ENCODE peak calls at places on chromosomes 2 and 18, in six cellular contexts. J, L, E, F, Y and Q are unnamed samples.

GRCh38 chr2:18926633-18927524 is 337.5 kb upstream of the NT5C1B start:
- DNase-seq in Y (no peak), J (no peak), E (no peak), F (no peak), L (no peak), Q (no peak)

GRCh38 chr18:62751341-62751821 is 36.0 kb downstream of the PHLPP1 start:
- DNase-seq in F (peak), Y (no peak), J (no peak), E (no peak), L (peak), Q (no peak)

GRCh38 chr2:154758871-154759270 is 60.4 kb downstream of the KCNJ3 start:
- DNase-seq in Y (no peak), F (no peak), J (no peak), L (no peak), E (no peak), Q (no peak)

GRCh38 chr2:134137182-134137595 is 116.7 kb upstream of the MGAT5 start:
- DNase-seq in F (peak), L (peak), J (no peak), Y (peak), E (no peak), Q (no peak)

GRCh38 chr2:69770193-69770702 is 28.3 kb downstream of the ANXA4 start:
- DNase-seq in L (peak), Y (peak), J (no peak), E (no peak), F (peak), Q (no peak)

GRCh38 chr2:168380500-168380899 is 75.6 kb upstream of the CERS6 start:
- DNase-seq in E (no peak), L (no peak), Y (no peak), F (no peak), J (no peak), Q (no peak)

GRCh38 chr2:98743835-98744234 is 12.9 kb upstream of the MGAT4A start:
- DNase-seq in L (no peak), Y (no peak), J (no peak), E (no peak), F (no peak), Q (no peak)

GRCh38 chr2:208042041-208042440 is 16.7 kb upstream of the PLEKHM3 start:
- DNase-seq in F (peak), Y (peak), J (no peak), L (peak), E (no peak), Q (no peak)

GRCh38 chr2:239598011-239598731 is 197.4 kb upstream of the HDAC4 start:
- DNase-seq in Y (no peak), E (no peak), L (no peak), F (no peak), J (peak), Q (peak)

GRCh38 chr18:57150828-57151227 is 3.9 kb downstream of the BOD1L2 start:
- DNase-seq in J (peak), L (no peak), Y (no peak), E (peak), F (no peak), Q (peak)

GRCh38 chr2:168114619-168115018 is 132.8 kb downstream of the STK39 start:
- DNase-seq in J (peak), Y (no peak), F (no peak), L (no peak), E (no peak), Q (no peak)

GRCh38 chr2:104658149-104658839 is 195.6 kb upstream of the POU3F3 start:
- DNase-seq in E (peak), F (no peak), J (peak), Y (no peak), L (no peak), Q (peak)

GRCh38 chr2:71939588-71940535 is 207.8 kb downstream of the CYP26B1 start:
- DNase-seq in Y (no peak), L (no peak), J (no peak), E (no peak), F (no peak), Q (no peak)

GRCh38 chr2:224849264-224849663 is 133.1 kb upstream of the CCDC195 start:
- DNase-seq in L (no peak), J (no peak), F (no peak), Y (no peak), E (no peak), Q (no peak)

GRCh38 chr18:23127145-23127544 is 8.1 kb upstream of the CABLES1 start:
- DNase-seq in F (no peak), Y (no peak), L (no peak), E (no peak), J (no peak), Q (no peak)

GRCh38 chr18:67425724-67426123 is 90.8 kb downstream of the DSEL start:
- DNase-seq in L (peak), J (no peak), F (peak), E (no peak), Y (peak), Q (no peak)

GRCh38 chr18:59057493-59057795 is 82.2 kb upstream of the SEC11C start:
- DNase-seq in L (no peak), F (no peak), E (no peak), J (no peak), Y (no peak), Q (no peak)

GRCh38 chr2:12717988-12718661 is 1.4 kb downstream of the TRIB2 start:
- DNase-seq in E (peak), L (peak), F (peak), J (peak), Y (no peak), Q (peak)

GRCh38 chr2:28447943-28448737 is 47.7 kb upstream of the PLB1 start:
- DNase-seq in L (peak), F (peak), J (no peak), Y (peak), E (no peak), Q (no peak)

GRCh38 chr18:80238651-80239260 is 8.6 kb downstream of the PARD6G start:
- DNase-seq in L (no peak), Y (no peak), J (no peak), F (no peak), E (no peak), Q (no peak)

GRCh38 chr2:24009680-24010476 is at the start of gene MFSD2B:
- DNase-seq in E (peak), F (no peak), J (peak), Y (no peak), L (peak), Q (peak)

GRCh38 chr2:100953406-100954043 is 48.6 kb upstream of the RPL31 start:
- DNase-seq in L (no peak), E (no peak), F (no peak), J (no peak), Y (no peak), Q (no peak)

GRCh38 chr2:239727776-239728600 is 297.2 kb downstream of the NDUFA10 start:
- DNase-seq in Y (no peak), L (no peak), F (no peak), J (peak), E (no peak), Q (peak)

GRCh38 chr2:109216332-109216731 is 87.3 kb downstream of the SH3RF3 start:
- DNase-seq in J (no peak), Y (no peak), E (no peak), L (no peak), F (no peak), Q (no peak)

GRCh38 chr18:35095983-35096676 is 54.9 kb downstream of the MAPRE2 start:
- DNase-seq in Y (peak), J (no peak), E (no peak), F (peak), L (peak), Q (no peak)

GRCh38 chr18:25350561-25351201 is 1.3 kb downstream of the ZNF521 start:
- DNase-seq in Y (peak), J (no peak), L (peak), F (peak), E (peak), Q (peak)

GRCh38 chr2:175463639-175464310 is 282.3 kb upstream of the ATP5MC3 start:
- DNase-seq in Y (no peak), E (no peak), F (no peak), L (no peak), J (no peak), Q (no peak)

GRCh38 chr2:33765122-33765521 is 166.0 kb upstream of the FAM98A start:
- DNase-seq in Y (no peak), E (no peak), L (no peak), F (no peak), J (no peak), Q (no peak)

GRCh38 chr2:72141881-72142742 is 5.5 kb downstream of the CYP26B1 start:
- DNase-seq in F (no peak), J (no peak), L (no peak), Y (no peak), E (no peak), Q (no peak)

GRCh38 chr18:12857215-12857924 is 26.7 kb downstream of the PTPN2 start:
- DNase-seq in Y (no peak), J (no peak), L (no peak), E (no peak), F (no peak), Q (no peak)

GRCh38 chr18:10072659-10073309 is 159.0 kb downstream of the VAPA start:
- DNase-seq in Y (peak), L (peak), E (no peak), J (no peak), F (peak), Q (no peak)

GRCh38 chr2:179235463-179236108 is 29.0 kb downstream of the SESTD1 start:
- DNase-seq in J (no peak), F (peak), Y (peak), E (no peak), L (peak), Q (no peak)

GRCh38 chr2:142687075-142687474 is 190.4 kb upstream of the KYNU start:
- DNase-seq in L (no peak), J (no peak), Y (no peak), E (no peak), F (no peak), Q (no peak)

GRCh38 chr2:109702250-109702985 is 88.3 kb downstream of the SOWAHC start:
- DNase-seq in J (no peak), E (no peak), Y (peak), L (peak), F (peak), Q (no peak)

GRCh38 chr2:234804704-234805103 is 147.1 kb upstream of the SH3BP4 start:
- DNase-seq in J (no peak), F (no peak), Y (no peak), E (no peak), L (no peak), Q (no peak)

GRCh38 chr2:205889073-205889472 is 196.9 kb downstream of the INO80D start:
- DNase-seq in J (no peak), E (no peak), Y (peak), L (no peak), F (peak), Q (no peak)

GRCh38 chr2:13822365-13822764 is 810.2 kb upstream of the LRATD1 start:
- DNase-seq in L (no peak), Y (no peak), E (no peak), J (no peak), F (no peak), Q (no peak)

GRCh38 chr2:130720036-130720435 is 8.8 kb upstream of the GPR148 start:
- DNase-seq in J (no peak), E (no peak), Y (no peak), F (no peak), L (no peak), Q (no peak)

GRCh38 chr2:99857867-99858444 is 284.4 kb downstream of the AFF3 start:
- DNase-seq in Y (no peak), J (no peak), F (no peak), L (no peak), E (no peak), Q (no peak)

GRCh38 chr2:217703999-217704398 is 298.8 kb downstream of the TNS1 start:
- DNase-seq in F (no peak), L (no peak), E (no peak), J (no peak), Y (no peak), Q (no peak)

GRCh38 chr2:217707116-217707742 is 295.6 kb downstream of the TNS1 start:
- DNase-seq in L (peak), E (no peak), Y (peak), F (no peak), J (no peak), Q (no peak)

GRCh38 chr2:217706095-217706494 is 296.7 kb downstream of the TNS1 start:
- DNase-seq in F (no peak), E (no peak), J (no peak), Y (no peak), L (no peak), Q (no peak)

GRCh38 chr2:217706513-217706912 is 296.3 kb downstream of the TNS1 start:
- DNase-seq in Y (no peak), E (no peak), J (no peak), F (no peak), L (no peak), Q (no peak)

DNA sequence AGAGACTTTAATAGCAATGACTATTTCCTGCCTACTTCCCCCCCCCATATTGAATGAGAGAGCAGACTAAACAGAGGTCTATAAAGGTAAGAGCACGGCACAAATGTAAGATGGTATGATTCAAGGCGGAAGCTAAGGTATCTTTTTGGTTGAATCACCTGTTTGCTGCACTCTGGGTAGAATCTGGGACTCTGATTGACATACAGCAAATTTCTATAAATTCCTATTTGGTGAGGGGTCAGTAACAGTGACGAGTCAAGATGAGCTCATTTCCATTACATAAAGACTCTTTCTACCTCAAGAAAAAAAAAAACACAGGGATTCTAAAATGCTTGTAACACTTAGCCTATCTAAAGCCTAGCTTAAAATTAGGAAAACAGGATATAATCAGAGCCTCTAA is 297.3 kb downstream of the TNS1 start:
- DNase-seq in J (no peak), L (no peak), Y (no peak), F (no peak), E (no peak), Q (no peak)
- TF ChIP-seq CTCF in J (no peak), L (no peak), Y (no peak), F (no peak), E (no peak), Q (no peak)

GRCh38 chr2:162938387-162938786 is 99.8 kb upstream of the KCNH7 start:
- DNase-seq in F (no peak), Y (no peak), E (no peak), J (no peak), L (no peak), Q (no peak)
- TF ChIP-seq CTCF in F (no peak), Y (no peak), E (no peak), J (no peak), L (no peak), Q (no peak)

GRCh38 chr2:219887870-219888269 is 260.4 kb downstream of the SLC4A3 start:
- DNase-seq in E (no peak), Y (no peak), L (no peak), J (no peak), F (no peak), Q (no peak)

GRCh38 chr2:219881851-219882250 is 254.4 kb downstream of the SLC4A3 start:
- DNase-seq in L (no peak), F (no peak), Y (no peak), E (no peak), J (no peak), Q (no peak)

DNA sequence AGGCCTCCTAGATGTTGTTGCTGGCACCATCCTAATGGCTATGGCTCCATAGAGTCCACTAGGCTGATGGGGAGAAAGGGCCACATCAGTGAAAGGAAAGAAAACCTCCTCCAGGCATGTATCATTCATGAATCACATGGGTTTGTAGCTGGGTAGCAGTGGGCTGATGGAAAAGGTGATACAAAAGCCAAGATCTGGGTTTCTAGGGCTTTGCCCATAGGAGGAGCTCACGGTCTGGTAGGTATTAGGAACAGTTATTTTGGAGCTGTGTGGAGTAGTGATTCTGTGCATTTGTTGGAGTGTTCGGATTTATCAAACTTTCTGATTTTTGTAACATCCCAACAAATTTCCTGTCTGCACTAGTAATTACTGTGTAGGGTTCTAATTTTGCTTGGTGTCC is 259.2 kb downstream of the SLC4A3 start:
- DNase-seq in L (no peak), E (no peak), Y (peak), J (no peak), F (no peak), Q (no peak)
- TF ChIP-seq CTCF in L (peak), E (no peak), Y (peak), J (no peak), F (no peak), Q (no peak)

DNA sequence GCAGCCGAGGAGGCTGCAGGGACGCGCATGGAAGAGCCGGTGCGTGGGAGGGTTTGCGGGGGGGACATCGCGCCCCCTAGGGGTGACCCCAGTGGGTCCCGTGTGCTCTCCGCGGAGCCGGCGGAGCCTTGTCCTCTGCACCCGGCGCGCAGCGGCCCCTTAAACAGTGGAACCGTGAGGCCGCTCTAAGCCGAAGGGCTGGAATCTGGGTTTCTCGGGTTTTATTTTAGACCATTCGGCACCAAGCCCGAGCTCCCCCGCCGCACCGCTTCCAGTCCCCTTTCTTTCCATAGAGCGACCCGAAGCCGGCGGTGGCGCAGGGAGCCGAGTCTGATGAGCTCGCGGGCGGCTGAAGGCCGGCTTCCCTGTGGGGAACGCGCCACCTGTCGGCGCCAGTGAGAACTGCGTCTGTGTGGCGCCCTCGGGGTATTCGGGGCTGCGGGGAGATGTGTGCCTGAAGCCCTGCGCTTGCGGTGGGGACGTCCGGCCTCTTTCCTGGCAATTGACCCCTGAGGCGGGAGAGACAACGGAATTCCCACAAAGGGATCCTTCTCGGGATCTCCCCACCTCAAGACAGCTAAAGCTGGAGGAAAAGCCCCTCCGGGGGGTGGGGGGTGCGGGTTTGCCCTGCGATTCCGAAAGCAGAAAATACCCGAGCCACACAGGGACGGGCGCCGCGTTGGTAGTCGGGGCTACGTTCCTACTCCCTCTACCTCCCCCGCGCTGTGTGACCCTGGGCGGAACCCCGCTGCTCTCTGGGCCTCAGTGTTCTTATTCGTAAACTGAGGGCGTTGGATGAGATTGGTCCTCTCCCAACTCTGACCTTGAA is 8.2 kb upstream of the EN1 start:
- DNase-seq in Y (peak), L (peak), J (peak), E (peak), F (peak), Q (peak)
- TF ChIP-seq CTCF in Y (peak), L (peak), J (peak), E (peak), F (peak), Q (peak)

DNA sequence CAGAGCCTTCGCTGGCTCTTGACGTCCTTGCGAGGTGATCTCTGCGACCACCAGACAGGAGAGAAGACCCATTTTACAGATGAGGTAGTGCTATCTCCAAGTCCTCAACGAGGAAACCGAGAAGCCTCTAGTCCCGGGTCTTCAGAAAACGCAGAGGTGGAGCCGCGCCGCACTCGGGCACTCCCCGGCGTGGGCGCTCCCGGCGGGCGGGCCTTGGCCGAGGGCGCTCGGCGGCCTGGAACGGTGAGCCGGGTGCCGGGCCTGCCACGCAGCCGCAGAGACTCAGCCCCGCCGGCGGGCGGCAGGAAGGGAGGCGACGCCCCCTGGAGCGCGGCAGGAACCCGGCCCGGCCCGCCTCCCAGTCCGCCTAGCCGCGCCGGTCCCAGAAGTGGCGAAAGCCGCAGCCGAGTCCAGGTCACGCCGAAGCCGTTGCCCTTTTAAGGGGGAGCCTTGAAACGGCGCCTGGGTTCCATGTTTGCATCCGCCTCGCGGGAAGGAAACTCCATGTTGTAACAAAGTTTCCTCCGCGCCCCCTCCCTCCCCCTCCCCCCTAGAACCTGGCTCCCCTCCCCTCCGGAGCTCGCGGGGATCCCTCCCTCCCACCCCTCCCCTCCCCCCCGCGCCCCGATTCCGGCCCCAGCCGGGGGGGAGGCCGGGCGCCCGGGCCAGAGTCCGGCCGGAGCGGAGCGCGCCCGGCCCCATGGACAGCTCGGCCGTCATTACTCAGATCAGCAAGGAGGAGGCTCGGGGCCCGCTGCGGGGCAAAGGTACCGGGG is at the start of gene CTDSP1:
- DNase-seq in E (peak), L (peak), Y (peak), J (peak), F (peak), Q (peak)
- TF ChIP-seq CTCF in E (no peak), L (no peak), Y (peak), J (no peak), F (no peak), Q (no peak)

GRCh38 chr2:46249654-46250053 is 47.6 kb upstream of the EPAS1 start:
- DNase-seq in J (no peak), L (no peak), E (no peak), Y (no peak), F (no peak), Q (no peak)
- TF ChIP-seq CTCF in J (no peak), L (no peak), E (no peak), Y (peak), F (no peak), Q (peak)

DNA sequence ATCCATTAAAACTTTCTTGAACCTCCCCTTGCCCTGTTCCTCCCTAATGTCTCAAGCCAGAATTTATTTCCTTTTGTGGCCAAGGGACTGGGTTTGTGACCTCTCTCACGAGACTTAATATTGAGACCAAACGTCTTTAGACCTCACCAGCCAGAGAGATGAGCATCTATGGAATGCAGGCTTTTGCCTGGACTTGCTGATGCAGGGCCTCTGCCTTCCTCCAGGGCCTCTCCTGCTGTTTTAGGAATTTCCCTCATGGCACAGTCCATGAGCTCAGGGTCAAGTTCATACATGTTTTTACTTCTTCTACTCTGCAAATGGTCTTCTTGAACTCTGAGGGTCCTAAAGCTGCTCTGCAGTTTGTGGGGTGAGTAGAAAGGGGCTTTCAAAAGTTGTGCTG is 22.3 kb downstream of the IL1B start:
- DNase-seq in L (peak), Y (peak), F (peak), J (no peak), E (peak), Q (no peak)
- TF ChIP-seq CTCF in L (peak), Y (peak), F (peak), J (no peak), E (no peak), Q (no peak)